ENCODE peak calls at places on chromosome 19, in six cellular contexts. T is stimulated activated CD4-positive, alpha-beta T cell treated with anti-CD3 and anti-CD28 coated beads, Interleukin-4, amount 100 ng/mL, for 4 hours; R is CD14-positive monocyte; B is choroid plexus epithelial cell; A is sciatic nerve; K is stimulated activated CD8-positive, alpha-beta memory T cell treated with anti-CD3 and anti-CD28 coated beads, Interleukin-15, amount 100 ng/mL, for 4 hours. E is an unnamed sample.

GRCh38 chr19:15195381-15195964 is 5.3 kb downstream of the NOTCH3 start:
- DNase-seq in R (peak; percentile 80), A (peak; percentile 69), T (peak; percentile 13), B (peak; percentile 39), K (no peak), E (peak; percentile 72)

GRCh38 chr19:16325161-16325527 is 518 bp downstream of the KLF2 start:
- DNase-seq in A (peak; percentile 74), T (peak; percentile 40), B (no peak), R (no peak), K (no peak), E (peak; percentile 58)

GRCh38 chr19:48325265-48325910 is at the start of gene EMP3:
- DNase-seq in T (peak; percentile 81), R (peak; percentile 88), A (peak; percentile 92), K (peak; percentile 64), B (peak; percentile 96), E (peak; percentile 97)

GRCh38 chr19:3463959-3464796 is 16.1 kb downstream of the SMIM24 start:
- DNase-seq in K (no peak), R (no peak), T (no peak), A (no peak), B (no peak), E (no peak)

GRCh38 chr19:8517551-8518442 is 3.8 kb upstream of the ZNF414 start:
- DNase-seq in K (peak; percentile 10), B (peak; percentile 75), R (peak; percentile 66), A (no peak), T (peak; percentile 32), E (no peak)

GRCh38 chr19:13172335-13173128 is 22.3 kb downstream of the IER2 start:
- DNase-seq in T (peak; percentile 84), A (peak; percentile 86), B (peak; percentile 77), R (peak; percentile 93), K (peak; percentile 66), E (peak; percentile 98)

GRCh38 chr19:5742051-5742450 is 21.6 kb downstream of the CATSPERD start:
- DNase-seq in R (no peak), K (no peak), T (no peak), B (no peak), A (no peak), E (no peak)

GRCh38 chr19:28595722-28596121 is 617.2 kb downstream of the UQCRFS1 start:
- DNase-seq in A (no peak), K (no peak), R (no peak), T (no peak), B (no peak), E (no peak)

GRCh38 chr19:50818859-50819472 is 4.6 kb downstream of the KLK1 start:
- DNase-seq in T (no peak), K (no peak), A (no peak), B (no peak), R (no peak), E (no peak)

GRCh38 chr19:17385878-17386611 is 8.0 kb downstream of the CCDC194 start:
- DNase-seq in B (peak; percentile 65), K (no peak), R (no peak), T (peak; percentile 44), A (peak; percentile 74), E (peak; percentile 60)

GRCh38 chr19:49929121-49929610 is at the start of the genes ATF5 and NUP62:
- DNase-seq in R (peak; percentile 78), A (peak; percentile 96), T (peak; percentile 89), B (peak; percentile 82), K (peak; percentile 79), E (peak; percentile 92)

GRCh38 chr19:40252395-40252794 is 25.9 kb upstream of the CCNP start:
- DNase-seq in A (no peak), R (no peak), K (no peak), B (peak; percentile 61), T (no peak), E (no peak)

GRCh38 chr19:28027116-28027515 is 1185.8 kb downstream of the UQCRFS1 start:
- DNase-seq in A (no peak), B (no peak), R (no peak), K (no peak), T (no peak), E (no peak)

GRCh38 chr19:52961981-52962380 is 700 bp downstream of the ZNF816 start:
- DNase-seq in T (no peak), K (no peak), A (no peak), B (no peak), R (no peak), E (no peak)

GRCh38 chr19:29845576-29846176 is 33.9 kb downstream of the CCNE1 start:
- DNase-seq in A (no peak), K (no peak), B (peak; percentile 38), T (peak; percentile 41), R (peak; percentile 44), E (peak; percentile 51)

GRCh38 chr19:7373862-7374261 is 25.1 kb downstream of the ARHGEF18 start:
- DNase-seq in T (no peak), A (no peak), B (no peak), K (no peak), R (no peak), E (peak; percentile 72)

GRCh38 chr19:46299695-46300094 is 2.9 kb downstream of the HIF3A start:
- DNase-seq in A (no peak), R (no peak), K (no peak), T (no peak), B (peak; percentile 15), E (no peak)

GRCh38 chr19:1851581-1852293 is 3.5 kb upstream of the REXO1 start:
- DNase-seq in A (no peak), R (no peak), T (peak; percentile 82), B (no peak), K (peak; percentile 58), E (no peak)

GRCh38 chr19:5265260-5265659 is 75.4 kb downstream of the PTPRS start:
- DNase-seq in R (no peak), T (no peak), A (no peak), B (no peak), K (no peak), E (no peak)

GRCh38 chr19:54521860-54522513 is 19.4 kb downstream of the LAIR2 start:
- DNase-seq in R (no peak), K (no peak), A (no peak), T (no peak), B (no peak), E (no peak)

GRCh38 chr19:12163841-12164240 is 945 bp downstream of the ZNF136 start:
- DNase-seq in R (no peak), B (peak; percentile 34), K (no peak), T (no peak), A (no peak), E (peak; percentile 59)

GRCh38 chr19:29092712-29093552 is 120.0 kb downstream of the UQCRFS1 start:
- DNase-seq in A (no peak), B (no peak), K (no peak), T (no peak), R (no peak), E (no peak)

GRCh38 chr19:46605356-46605821 is 4.3 kb downstream of the CALM3 start:
- DNase-seq in T (no peak), B (no peak), A (peak; percentile 60), K (no peak), R (no peak), E (no peak)